ENCODE peak calls at places on chromosomes 6 and 20, in nine cellular contexts. One of them, this sample, is unnamed.

GRCh38 chr6:83985308-83985713 is 48.3 kb upstream of the MRAP2 start:
- DNase-seq in mucosa of descending colon: no peak
- DNase-seq in A549: no peak
- DNase-seq in hepatocyte: no peak
- DNase-seq in CD8-positive, alpha-beta T cell: no peak
- DNase-seq in astrocyte of the spinal cord: no peak
- DNase-seq in cardiac muscle cell: no peak
- DNase-seq in AG09309: no peak
- DNase-seq in tibial artery: no peak
- DNase-seq in this sample: no peak

GRCh38 chr6:162533009-162533400 is 194.6 kb downstream of the PRKN start:
- DNase-seq in cardiac muscle cell: no peak
- DNase-seq in AG09309: no peak
- DNase-seq in astrocyte of the spinal cord: no peak
- DNase-seq in tibial artery: no peak
- DNase-seq in hepatocyte: no peak
- DNase-seq in A549: no peak
- DNase-seq in mucosa of descending colon: peak
- DNase-seq in CD8-positive, alpha-beta T cell: no peak
- DNase-seq in this sample: no peak

GRCh38 chr6:124029535-124029934 is 225.9 kb downstream of the NKAIN2 start:
- DNase-seq in cardiac muscle cell: no peak
- DNase-seq in CD8-positive, alpha-beta T cell: no peak
- DNase-seq in A549: no peak
- DNase-seq in astrocyte of the spinal cord: no peak
- DNase-seq in hepatocyte: no peak
- DNase-seq in mucosa of descending colon: no peak
- DNase-seq in tibial artery: no peak
- DNase-seq in AG09309: no peak
- DNase-seq in this sample: no peak

GRCh38 chr6:159931112-159931511 is 37.8 kb upstream of the IGF2R start:
- DNase-seq in hepatocyte: no peak
- DNase-seq in tibial artery: no peak
- DNase-seq in cardiac muscle cell: no peak
- DNase-seq in CD8-positive, alpha-beta T cell: no peak
- DNase-seq in A549: no peak
- DNase-seq in mucosa of descending colon: no peak
- DNase-seq in astrocyte of the spinal cord: no peak
- DNase-seq in AG09309: no peak
- DNase-seq in this sample: no peak

GRCh38 chr6:165661416-165662001 is 1.5 kb downstream of the PDE10A start:
- DNase-seq in A549: no peak
- DNase-seq in astrocyte of the spinal cord: peak
- DNase-seq in tibial artery: no peak
- DNase-seq in mucosa of descending colon: no peak
- DNase-seq in hepatocyte: peak
- DNase-seq in cardiac muscle cell: peak
- DNase-seq in AG09309: no peak
- DNase-seq in CD8-positive, alpha-beta T cell: no peak
- DNase-seq in this sample: no peak

GRCh38 chr6:35318200-35318844 is 20.7 kb downstream of the DEF6 start:
- DNase-seq in CD8-positive, alpha-beta T cell: no peak
- DNase-seq in mucosa of descending colon: peak
- DNase-seq in astrocyte of the spinal cord: peak
- DNase-seq in A549: peak
- DNase-seq in tibial artery: peak
- DNase-seq in hepatocyte: peak
- DNase-seq in cardiac muscle cell: peak
- DNase-seq in AG09309: no peak
- DNase-seq in this sample: peak

GRCh38 chr6:166579234-166579575 is 7.3 kb downstream of the RAMACL start:
- DNase-seq in hepatocyte: no peak
- DNase-seq in A549: no peak
- DNase-seq in CD8-positive, alpha-beta T cell: no peak
- DNase-seq in AG09309: no peak
- DNase-seq in tibial artery: no peak
- DNase-seq in astrocyte of the spinal cord: no peak
- DNase-seq in mucosa of descending colon: no peak
- DNase-seq in cardiac muscle cell: peak
- DNase-seq in this sample: no peak

GRCh38 chr20:51227744-51228143 is 204.8 kb upstream of the KCNG1 start:
- DNase-seq in CD8-positive, alpha-beta T cell: no peak
- DNase-seq in cardiac muscle cell: no peak
- DNase-seq in AG09309: no peak
- DNase-seq in mucosa of descending colon: no peak
- DNase-seq in tibial artery: no peak
- DNase-seq in astrocyte of the spinal cord: no peak
- DNase-seq in hepatocyte: no peak
- DNase-seq in A549: no peak
- DNase-seq in this sample: no peak

GRCh38 chr6:139711714-139712585 is 337.5 kb upstream of the CITED2 start:
- DNase-seq in CD8-positive, alpha-beta T cell: no peak
- DNase-seq in astrocyte of the spinal cord: peak
- DNase-seq in A549: no peak
- DNase-seq in tibial artery: no peak
- DNase-seq in mucosa of descending colon: no peak
- DNase-seq in cardiac muscle cell: peak
- DNase-seq in AG09309: no peak
- DNase-seq in hepatocyte: no peak
- DNase-seq in this sample: peak

GRCh38 chr6:126957721-126958120 is 160.8 kb upstream of the RSPO3 start:
- DNase-seq in CD8-positive, alpha-beta T cell: no peak
- DNase-seq in AG09309: no peak
- DNase-seq in hepatocyte: no peak
- DNase-seq in astrocyte of the spinal cord: no peak
- DNase-seq in A549: no peak
- DNase-seq in mucosa of descending colon: no peak
- DNase-seq in cardiac muscle cell: no peak
- DNase-seq in tibial artery: no peak
- DNase-seq in this sample: peak

GRCh38 chr6:65787787-65788186 is 80.8 kb upstream of the EYS start:
- DNase-seq in mucosa of descending colon: no peak
- DNase-seq in tibial artery: no peak
- DNase-seq in hepatocyte: no peak
- DNase-seq in AG09309: no peak
- DNase-seq in cardiac muscle cell: no peak
- DNase-seq in astrocyte of the spinal cord: no peak
- DNase-seq in A549: no peak
- DNase-seq in CD8-positive, alpha-beta T cell: no peak
- DNase-seq in this sample: no peak

GRCh38 chr6:108260126-108260808 is 573 bp downstream of the SNX3 start:
- DNase-seq in AG09309: peak
- DNase-seq in tibial artery: peak
- DNase-seq in A549: peak
- DNase-seq in mucosa of descending colon: peak
- DNase-seq in hepatocyte: peak
- DNase-seq in astrocyte of the spinal cord: peak
- DNase-seq in CD8-positive, alpha-beta T cell: peak
- DNase-seq in cardiac muscle cell: peak
- DNase-seq in this sample: peak

GRCh38 chr20:38875170-38875993 is 50.8 kb upstream of the FAM83D start:
- DNase-seq in tibial artery: no peak
- DNase-seq in hepatocyte: no peak
- DNase-seq in astrocyte of the spinal cord: no peak
- DNase-seq in CD8-positive, alpha-beta T cell: peak
- DNase-seq in mucosa of descending colon: peak
- DNase-seq in cardiac muscle cell: no peak
- DNase-seq in AG09309: no peak
- DNase-seq in A549: no peak
- DNase-seq in this sample: no peak

GRCh38 chr6:75280131-75280855 is 4.3 kb downstream of the TMEM30A start:
- DNase-seq in tibial artery: no peak
- DNase-seq in AG09309: no peak
- DNase-seq in astrocyte of the spinal cord: no peak
- DNase-seq in hepatocyte: no peak
- DNase-seq in cardiac muscle cell: no peak
- DNase-seq in A549: no peak
- DNase-seq in mucosa of descending colon: no peak
- DNase-seq in CD8-positive, alpha-beta T cell: no peak
- DNase-seq in this sample: peak

GRCh38 chr20:51979226-51979625 is 176.9 kb upstream of the SALL4 start:
- DNase-seq in mucosa of descending colon: no peak
- DNase-seq in hepatocyte: no peak
- DNase-seq in AG09309: no peak
- DNase-seq in CD8-positive, alpha-beta T cell: no peak
- DNase-seq in A549: no peak
- DNase-seq in astrocyte of the spinal cord: no peak
- DNase-seq in cardiac muscle cell: peak
- DNase-seq in tibial artery: no peak
- DNase-seq in this sample: peak

GRCh38 chr6:79913369-79913768 is 34.0 kb downstream of the ELOVL4 start:
- DNase-seq in CD8-positive, alpha-beta T cell: peak
- DNase-seq in AG09309: no peak
- DNase-seq in cardiac muscle cell: no peak
- DNase-seq in astrocyte of the spinal cord: no peak
- DNase-seq in tibial artery: no peak
- DNase-seq in A549: no peak
- DNase-seq in mucosa of descending colon: peak
- DNase-seq in hepatocyte: no peak
- DNase-seq in this sample: no peak

GRCh38 chr20:43916073-43916874 is 1.6 kb downstream of the TOX2 start:
- DNase-seq in tibial artery: no peak
- DNase-seq in AG09309: no peak
- DNase-seq in cardiac muscle cell: peak
- DNase-seq in A549: no peak
- DNase-seq in hepatocyte: peak
- DNase-seq in astrocyte of the spinal cord: peak
- DNase-seq in mucosa of descending colon: no peak
- DNase-seq in CD8-positive, alpha-beta T cell: no peak
- DNase-seq in this sample: peak

GRCh38 chr20:9838378-9839295 is at the start of gene PAK5:
- DNase-seq in cardiac muscle cell: peak
- DNase-seq in CD8-positive, alpha-beta T cell: no peak
- DNase-seq in mucosa of descending colon: peak
- DNase-seq in AG09309: no peak
- DNase-seq in tibial artery: no peak
- DNase-seq in astrocyte of the spinal cord: peak
- DNase-seq in hepatocyte: peak
- DNase-seq in A549: peak
- DNase-seq in this sample: peak

GRCh38 chr6:89323461-89324098 is 8.5 kb upstream of the GABRR2 start:
- DNase-seq in AG09309: no peak
- DNase-seq in mucosa of descending colon: no peak
- DNase-seq in cardiac muscle cell: peak
- DNase-seq in astrocyte of the spinal cord: peak
- DNase-seq in tibial artery: no peak
- DNase-seq in CD8-positive, alpha-beta T cell: no peak
- DNase-seq in A549: no peak
- DNase-seq in hepatocyte: no peak
- DNase-seq in this sample: no peak

GRCh38 chr6:128919831-128920230 is 36.9 kb downstream of the LAMA2 start:
- DNase-seq in cardiac muscle cell: no peak
- DNase-seq in mucosa of descending colon: no peak
- DNase-seq in hepatocyte: no peak
- DNase-seq in astrocyte of the spinal cord: no peak
- DNase-seq in A549: no peak
- DNase-seq in tibial artery: no peak
- DNase-seq in AG09309: no peak
- DNase-seq in CD8-positive, alpha-beta T cell: no peak
- DNase-seq in this sample: peak

DNA sequence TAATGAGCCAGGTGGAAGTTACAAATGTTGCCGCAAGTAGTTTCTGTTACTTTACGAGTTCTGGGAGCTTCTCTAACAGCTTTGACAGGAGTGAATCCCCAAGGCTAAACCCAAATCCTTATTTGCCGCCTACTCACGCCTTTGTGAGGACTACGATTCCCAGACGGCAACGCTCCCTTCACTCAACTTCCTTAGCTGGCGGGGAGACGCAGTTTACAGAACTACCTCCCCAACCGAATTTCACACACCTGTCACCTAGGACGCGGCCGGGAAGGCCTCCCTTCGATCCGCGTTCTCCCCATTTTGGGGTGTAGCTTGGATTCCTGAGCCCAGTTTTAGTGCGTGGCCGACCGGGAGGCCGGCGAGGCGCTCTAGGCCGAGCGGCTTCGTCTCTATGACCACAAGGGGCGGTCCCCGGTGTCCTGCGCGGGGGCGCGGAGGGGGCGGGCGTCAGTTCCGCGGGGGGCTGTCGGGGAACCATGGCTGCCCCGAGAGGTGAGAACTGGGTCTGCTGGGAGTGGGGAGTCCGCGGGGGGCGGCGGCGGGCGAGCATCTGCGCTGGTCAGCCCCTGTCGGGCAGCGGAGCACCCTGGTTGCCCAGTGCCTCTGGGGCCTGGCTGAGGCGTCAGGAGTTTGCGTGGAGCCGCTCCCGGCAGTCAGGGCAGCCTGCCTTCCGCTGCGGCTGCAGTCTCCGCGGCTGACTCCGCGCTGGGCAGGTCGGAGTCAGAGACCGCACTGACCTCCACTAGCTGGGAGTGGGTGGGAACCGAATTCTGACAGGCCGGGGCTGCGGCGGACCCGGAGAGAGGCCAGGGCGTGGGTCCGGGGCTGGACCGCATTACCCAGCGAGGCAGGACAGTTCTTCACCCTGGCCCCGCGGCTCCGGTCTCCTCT is at the start of gene SLC35A1:
- DNase-seq in hepatocyte: peak
- DNase-seq in mucosa of descending colon: peak
- DNase-seq in cardiac muscle cell: peak
- DNase-seq in tibial artery: peak
- DNase-seq in AG09309: peak
- DNase-seq in A549: peak
- DNase-seq in CD8-positive, alpha-beta T cell: peak
- DNase-seq in astrocyte of the spinal cord: peak
- DNase-seq in this sample: peak
- TF ChIP-seq CTCF in hepatocyte: no peak
- TF ChIP-seq CTCF in mucosa of descending colon: peak
- TF ChIP-seq CTCF in cardiac muscle cell: peak
- TF ChIP-seq CTCF in tibial artery: peak
- TF ChIP-seq CTCF in AG09309: no peak
- TF ChIP-seq CTCF in A549: no peak
- TF ChIP-seq CTCF in CD8-positive, alpha-beta T cell: peak
- TF ChIP-seq CTCF in astrocyte of the spinal cord: no peak
- TF ChIP-seq CTCF in this sample: no peak

GRCh38 chr6:37566209-37566859 is 66.6 kb upstream of the CCDC167 start:
- DNase-seq in A549: peak
- DNase-seq in cardiac muscle cell: peak
- DNase-seq in tibial artery: no peak
- DNase-seq in hepatocyte: peak
- DNase-seq in astrocyte of the spinal cord: peak
- DNase-seq in CD8-positive, alpha-beta T cell: peak
- DNase-seq in mucosa of descending colon: peak
- DNase-seq in AG09309: no peak
- DNase-seq in this sample: no peak
- H3K4me3 ChIP-seq in A549: no peak
- H3K4me3 ChIP-seq in cardiac muscle cell: peak
- H3K4me3 ChIP-seq in tibial artery: peak
- H3K4me3 ChIP-seq in hepatocyte: peak
- H3K4me3 ChIP-seq in astrocyte of the spinal cord: peak
- H3K4me3 ChIP-seq in CD8-positive, alpha-beta T cell: peak
- H3K4me3 ChIP-seq in mucosa of descending colon: no peak
- H3K4me3 ChIP-seq in AG09309: peak
- H3K4me3 ChIP-seq in this sample: peak

GRCh38 chr6:3835055-3835731 is 14.0 kb upstream of the FAM50B start:
- DNase-seq in astrocyte of the spinal cord: no peak
- DNase-seq in A549: no peak
- DNase-seq in CD8-positive, alpha-beta T cell: no peak
- DNase-seq in mucosa of descending colon: peak
- DNase-seq in hepatocyte: peak
- DNase-seq in AG09309: no peak
- DNase-seq in cardiac muscle cell: peak
- DNase-seq in tibial artery: peak
- DNase-seq in this sample: peak
- TF ChIP-seq CTCF in astrocyte of the spinal cord: no peak
- TF ChIP-seq CTCF in A549: peak
- TF ChIP-seq CTCF in CD8-positive, alpha-beta T cell: no peak
- TF ChIP-seq CTCF in mucosa of descending colon: no peak
- TF ChIP-seq CTCF in hepatocyte: peak
- TF ChIP-seq CTCF in AG09309: no peak
- TF ChIP-seq CTCF in cardiac muscle cell: no peak
- TF ChIP-seq CTCF in tibial artery: no peak
- TF ChIP-seq CTCF in this sample: peak

GRCh38 chr6:52572536-52572935 is 4.3 kb downstream of the TRAM2 start:
- DNase-seq in A549: no peak
- DNase-seq in mucosa of descending colon: no peak
- DNase-seq in cardiac muscle cell: no peak
- DNase-seq in CD8-positive, alpha-beta T cell: no peak
- DNase-seq in tibial artery: no peak
- DNase-seq in AG09309: no peak
- DNase-seq in hepatocyte: no peak
- DNase-seq in astrocyte of the spinal cord: no peak
- DNase-seq in this sample: no peak
- H3K4me3 ChIP-seq in A549: no peak
- H3K4me3 ChIP-seq in mucosa of descending colon: no peak
- H3K4me3 ChIP-seq in cardiac muscle cell: no peak
- H3K4me3 ChIP-seq in CD8-positive, alpha-beta T cell: no peak
- H3K4me3 ChIP-seq in tibial artery: peak
- H3K4me3 ChIP-seq in AG09309: peak
- H3K4me3 ChIP-seq in hepatocyte: no peak
- H3K4me3 ChIP-seq in astrocyte of the spinal cord: no peak
- H3K4me3 ChIP-seq in this sample: peak